ENCODE peak calls at places on chromosome 1, in nine cellular contexts. One of them, this sample, is unnamed.

GRCh38 chr1:12001996-12002493 is 17.3 kb upstream of the MIIP start:
- DNase-seq in H9: no peak
- DNase-seq in NCI-H1092: no peak
- DNase-seq in activated CD4-positive, CD25-positive, alpha-beta regulatory T cell treated with anti-CD3 and anti-CD28 coated beads, Interleukin-2, amount 50 U/mL, for 16 hours: no peak
- DNase-seq in neural progenitor cell: no peak
- DNase-seq in midbrain: no peak
- DNase-seq in NCI-H2081: no peak
- DNase-seq in stimulated activated CD4-positive, alpha-beta T cell treated with anti-CD3 and anti-CD28 coated beads, Interleukin-1b, Interleukin-23, amount 100 ng/mL, for 24 hours: no peak
- DNase-seq in stimulated activated naive CD4-positive, alpha-beta T cell treated with Interleukin-2 at 50 U/mL for 16 hours: no peak
- DNase-seq in this sample: no peak

GRCh38 chr1:85340427-85340826 is 64.0 kb upstream of the BCL10 start:
- DNase-seq in H9: no peak
- DNase-seq in NCI-H1092: no peak
- DNase-seq in activated CD4-positive, CD25-positive, alpha-beta regulatory T cell treated with anti-CD3 and anti-CD28 coated beads, Interleukin-2, amount 50 U/mL, for 16 hours: no peak
- DNase-seq in neural progenitor cell: no peak
- DNase-seq in midbrain: no peak
- DNase-seq in NCI-H2081: no peak
- DNase-seq in stimulated activated CD4-positive, alpha-beta T cell treated with anti-CD3 and anti-CD28 coated beads, Interleukin-1b, Interleukin-23, amount 100 ng/mL, for 24 hours: no peak
- DNase-seq in stimulated activated naive CD4-positive, alpha-beta T cell treated with Interleukin-2 at 50 U/mL for 16 hours: no peak
- DNase-seq in this sample: no peak

GRCh38 chr1:42999308-42999707 is 40.6 kb upstream of the SLC2A1 start:
- DNase-seq in H9: no peak
- DNase-seq in NCI-H1092: no peak
- DNase-seq in activated CD4-positive, CD25-positive, alpha-beta regulatory T cell treated with anti-CD3 and anti-CD28 coated beads, Interleukin-2, amount 50 U/mL, for 16 hours: no peak
- DNase-seq in neural progenitor cell: no peak
- DNase-seq in midbrain: no peak
- DNase-seq in NCI-H2081: no peak
- DNase-seq in stimulated activated CD4-positive, alpha-beta T cell treated with anti-CD3 and anti-CD28 coated beads, Interleukin-1b, Interleukin-23, amount 100 ng/mL, for 24 hours: no peak
- DNase-seq in stimulated activated naive CD4-positive, alpha-beta T cell treated with Interleukin-2 at 50 U/mL for 16 hours: no peak
- DNase-seq in this sample: no peak

GRCh38 chr1:243497939-243498681 is 242.3 kb downstream of the SDCCAG8 start:
- DNase-seq in H9: no peak
- DNase-seq in NCI-H1092: no peak
- DNase-seq in activated CD4-positive, CD25-positive, alpha-beta regulatory T cell treated with anti-CD3 and anti-CD28 coated beads, Interleukin-2, amount 50 U/mL, for 16 hours: no peak
- DNase-seq in neural progenitor cell: no peak
- DNase-seq in midbrain: no peak
- DNase-seq in NCI-H2081: no peak
- DNase-seq in stimulated activated CD4-positive, alpha-beta T cell treated with anti-CD3 and anti-CD28 coated beads, Interleukin-1b, Interleukin-23, amount 100 ng/mL, for 24 hours: no peak
- DNase-seq in stimulated activated naive CD4-positive, alpha-beta T cell treated with Interleukin-2 at 50 U/mL for 16 hours: no peak
- DNase-seq in this sample: no peak

GRCh38 chr1:206002833-206003532 is at the start of gene RAB7B:
- DNase-seq in H9: peak; percentile 36
- DNase-seq in NCI-H1092: no peak
- DNase-seq in activated CD4-positive, CD25-positive, alpha-beta regulatory T cell treated with anti-CD3 and anti-CD28 coated beads, Interleukin-2, amount 50 U/mL, for 16 hours: no peak
- DNase-seq in neural progenitor cell: no peak
- DNase-seq in midbrain: no peak
- DNase-seq in NCI-H2081: no peak
- DNase-seq in stimulated activated CD4-positive, alpha-beta T cell treated with anti-CD3 and anti-CD28 coated beads, Interleukin-1b, Interleukin-23, amount 100 ng/mL, for 24 hours: no peak
- DNase-seq in stimulated activated naive CD4-positive, alpha-beta T cell treated with Interleukin-2 at 50 U/mL for 16 hours: no peak
- DNase-seq in this sample: no peak

GRCh38 chr1:155321577-155322497 is 1.1 kb downstream of the RUSC1 start:
- DNase-seq in H9: peak; percentile 48
- DNase-seq in NCI-H1092: no peak
- DNase-seq in activated CD4-positive, CD25-positive, alpha-beta regulatory T cell treated with anti-CD3 and anti-CD28 coated beads, Interleukin-2, amount 50 U/mL, for 16 hours: no peak
- DNase-seq in neural progenitor cell: peak; percentile 42
- DNase-seq in midbrain: no peak
- DNase-seq in NCI-H2081: no peak
- DNase-seq in stimulated activated CD4-positive, alpha-beta T cell treated with anti-CD3 and anti-CD28 coated beads, Interleukin-1b, Interleukin-23, amount 100 ng/mL, for 24 hours: no peak
- DNase-seq in stimulated activated naive CD4-positive, alpha-beta T cell treated with Interleukin-2 at 50 U/mL for 16 hours: no peak
- DNase-seq in this sample: peak; percentile 40

GRCh38 chr1:43232071-43232470 is 37.7 kb upstream of the TMEM125 start:
- DNase-seq in H9: no peak
- DNase-seq in NCI-H1092: no peak
- DNase-seq in activated CD4-positive, CD25-positive, alpha-beta regulatory T cell treated with anti-CD3 and anti-CD28 coated beads, Interleukin-2, amount 50 U/mL, for 16 hours: no peak
- DNase-seq in neural progenitor cell: no peak
- DNase-seq in midbrain: no peak
- DNase-seq in NCI-H2081: no peak
- DNase-seq in stimulated activated CD4-positive, alpha-beta T cell treated with anti-CD3 and anti-CD28 coated beads, Interleukin-1b, Interleukin-23, amount 100 ng/mL, for 24 hours: no peak
- DNase-seq in stimulated activated naive CD4-positive, alpha-beta T cell treated with Interleukin-2 at 50 U/mL for 16 hours: no peak
- DNase-seq in this sample: no peak

GRCh38 chr1:113780363-113781146 is 21.3 kb upstream of the PHTF1 start:
- DNase-seq in H9: no peak
- DNase-seq in NCI-H1092: no peak
- DNase-seq in activated CD4-positive, CD25-positive, alpha-beta regulatory T cell treated with anti-CD3 and anti-CD28 coated beads, Interleukin-2, amount 50 U/mL, for 16 hours: no peak
- DNase-seq in neural progenitor cell: no peak
- DNase-seq in midbrain: no peak
- DNase-seq in NCI-H2081: no peak
- DNase-seq in stimulated activated CD4-positive, alpha-beta T cell treated with anti-CD3 and anti-CD28 coated beads, Interleukin-1b, Interleukin-23, amount 100 ng/mL, for 24 hours: no peak
- DNase-seq in stimulated activated naive CD4-positive, alpha-beta T cell treated with Interleukin-2 at 50 U/mL for 16 hours: no peak
- DNase-seq in this sample: no peak

GRCh38 chr1:26067432-26067911 is at the start of gene TRIM63:
- DNase-seq in H9: no peak
- DNase-seq in NCI-H1092: no peak
- DNase-seq in activated CD4-positive, CD25-positive, alpha-beta regulatory T cell treated with anti-CD3 and anti-CD28 coated beads, Interleukin-2, amount 50 U/mL, for 16 hours: no peak
- DNase-seq in neural progenitor cell: no peak
- DNase-seq in midbrain: no peak
- DNase-seq in NCI-H2081: no peak
- DNase-seq in stimulated activated CD4-positive, alpha-beta T cell treated with anti-CD3 and anti-CD28 coated beads, Interleukin-1b, Interleukin-23, amount 100 ng/mL, for 24 hours: no peak
- DNase-seq in stimulated activated naive CD4-positive, alpha-beta T cell treated with Interleukin-2 at 50 U/mL for 16 hours: no peak
- DNase-seq in this sample: no peak

GRCh38 chr1:203202431-203203245 is 16.1 kb upstream of the CHI3L1 start:
- DNase-seq in H9: no peak
- DNase-seq in NCI-H1092: no peak
- DNase-seq in activated CD4-positive, CD25-positive, alpha-beta regulatory T cell treated with anti-CD3 and anti-CD28 coated beads, Interleukin-2, amount 50 U/mL, for 16 hours: no peak
- DNase-seq in neural progenitor cell: no peak
- DNase-seq in midbrain: no peak
- DNase-seq in NCI-H2081: no peak
- DNase-seq in stimulated activated CD4-positive, alpha-beta T cell treated with anti-CD3 and anti-CD28 coated beads, Interleukin-1b, Interleukin-23, amount 100 ng/mL, for 24 hours: no peak
- DNase-seq in stimulated activated naive CD4-positive, alpha-beta T cell treated with Interleukin-2 at 50 U/mL for 16 hours: no peak
- DNase-seq in this sample: no peak

GRCh38 chr1:60765204-60765603 is 317.2 kb upstream of the NFIA start:
- DNase-seq in H9: peak; percentile 45
- DNase-seq in NCI-H1092: peak; percentile 30
- DNase-seq in activated CD4-positive, CD25-positive, alpha-beta regulatory T cell treated with anti-CD3 and anti-CD28 coated beads, Interleukin-2, amount 50 U/mL, for 16 hours: no peak
- DNase-seq in neural progenitor cell: peak; percentile 57
- DNase-seq in midbrain: peak; percentile 17
- DNase-seq in NCI-H2081: peak; percentile 18
- DNase-seq in stimulated activated CD4-positive, alpha-beta T cell treated with anti-CD3 and anti-CD28 coated beads, Interleukin-1b, Interleukin-23, amount 100 ng/mL, for 24 hours: no peak
- DNase-seq in stimulated activated naive CD4-positive, alpha-beta T cell treated with Interleukin-2 at 50 U/mL for 16 hours: no peak
- DNase-seq in this sample: peak; percentile 31

This sample was measured in NCI-H146.